ENCODE peak calls at places on chromosomes 5 and 9, in nine cellular contexts. U, B, Q, C, P, Z, I, V and R are unnamed samples.

GRCh38 chr5:138303365-138303764 is 28.2 kb downstream of the CDC25C start:
- DNase-seq in U (no peak), B (no peak), Q (no peak), C (no peak), P (no peak), Z (no peak), I (no peak), V (no peak), R (no peak)

GRCh38 chr5:151003503-151003860 is 16.9 kb upstream of the GPX3 start:
- DNase-seq in U (no peak), B (no peak), Q (no peak), C (no peak), P (no peak), Z (no peak), I (no peak), V (no peak), R (no peak)

GRCh38 chr9:73667749-73668148 is 516.1 kb downstream of the ANXA1 start:
- DNase-seq in U (no peak), B (no peak), Q (no peak), C (no peak), P (no peak), Z (no peak), I (no peak), V (no peak), R (no peak)

GRCh38 chr5:14172149-14172795 is 29.1 kb downstream of the TRIO start:
- DNase-seq in U (no peak), B (no peak), Q (no peak), C (no peak), P (no peak), Z (no peak), I (no peak), V (no peak), R (no peak)

GRCh38 chr9:125541840-125542243 is 165.2 kb downstream of the MAPKAP1 start:
- DNase-seq in U (no peak), B (no peak), Q (no peak), C (no peak), P (no peak), Z (no peak), I (no peak), V (no peak), R (no peak)

GRCh38 chr5:153860482-153860881 is 178.2 kb downstream of the FAM114A2 start:
- DNase-seq in U (no peak), B (no peak), Q (no peak), C (no peak), P (no peak), Z (no peak), I (no peak), V (no peak), R (no peak)

GRCh38 chr5:34870382-34870781 is 31.4 kb downstream of the TTC23L start:
- DNase-seq in U (no peak), B (no peak), Q (no peak), C (no peak), P (no peak), Z (no peak), I (no peak), V (no peak), R (no peak)

GRCh38 chr5:140607031-140607430 is 25.9 kb downstream of the CD14 start:
- DNase-seq in U (no peak), B (no peak), Q (no peak), C (no peak), P (no peak), Z (peak; percentile 43), I (no peak), V (no peak), R (no peak)

GRCh38 chr9:3929345-3930150 is 370.3 kb downstream of the GLIS3 start:
- DNase-seq in U (no peak), B (no peak), Q (no peak), C (no peak), P (no peak), Z (peak; percentile 54), I (no peak), V (no peak), R (no peak)

GRCh38 chr5:134240421-134240962 is 14.6 kb upstream of the PPP2CA start:
- DNase-seq in U (peak; percentile 65), B (peak; percentile 21), Q (no peak), C (no peak), P (no peak), Z (no peak), I (no peak), V (no peak), R (no peak)

GRCh38 chr9:17116400-17116837 is 18.4 kb upstream of the CNTLN start:
- DNase-seq in U (no peak), B (no peak), Q (peak; percentile 43), C (no peak), P (no peak), Z (peak; percentile 63), I (no peak), V (peak; percentile 6), R (no peak)

GRCh38 chr5:75461679-75462078 is 49.8 kb downstream of the CERT1 start:
- DNase-seq in U (no peak), B (no peak), Q (no peak), C (no peak), P (no peak), Z (no peak), I (no peak), V (no peak), R (no peak)

GRCh38 chr5:38445374-38446028 is 110.9 kb downstream of the LIFR start:
- DNase-seq in U (no peak), B (no peak), Q (no peak), C (no peak), P (no peak), Z (no peak), I (no peak), V (no peak), R (no peak)

GRCh38 chr5:146703899-146704298 is 174.7 kb downstream of the PPP2R2B start:
- DNase-seq in U (no peak), B (no peak), Q (no peak), C (no peak), P (no peak), Z (no peak), I (no peak), V (no peak), R (no peak)

GRCh38 chr5:114838937-114839336 is 330.8 kb downstream of the TRIM36 start:
- DNase-seq in U (no peak), B (no peak), Q (no peak), C (no peak), P (no peak), Z (no peak), I (no peak), V (no peak), R (no peak)

GRCh38 chr9:132733133-132733815 is 63.0 kb downstream of the GTF3C4 start:
- DNase-seq in U (no peak), B (no peak), Q (no peak), C (no peak), P (no peak), Z (no peak), I (no peak), V (no peak), R (no peak)

GRCh38 chr9:108743901-108744371 is 111.8 kb downstream of the ACTL7B start:
- DNase-seq in U (no peak), B (peak; percentile 86), Q (peak; percentile 74), C (no peak), P (no peak), Z (no peak), I (no peak), V (peak; percentile 60), R (no peak)

GRCh38 chr5:180026320-180026719 is 45.2 kb downstream of the RNF130 start:
- DNase-seq in U (no peak), B (no peak), Q (peak; percentile 84), C (no peak), P (no peak), Z (no peak), I (no peak), V (no peak), R (no peak)

GRCh38 chr5:33701251-33701650 is 190.5 kb downstream of the ADAMTS12 start:
- DNase-seq in U (no peak), B (no peak), Q (no peak), C (no peak), P (no peak), Z (no peak), I (no peak), V (no peak), R (no peak)

GRCh38 chr5:19058216-19058615 is 929.8 kb downstream of the CDH18 start:
- DNase-seq in U (no peak), B (no peak), Q (no peak), C (no peak), P (no peak), Z (no peak), I (no peak), V (no peak), R (no peak)

GRCh38 chr5:81183811-81184748 is 49.0 kb upstream of the CKMT2 start:
- DNase-seq in U (no peak), B (no peak), Q (no peak), C (no peak), P (no peak), Z (no peak), I (no peak), V (no peak), R (peak; percentile 3)